ENCODE peak calls at places on chromosomes 12 and 14, in seven cellular contexts. Q is body of pancreas; R is mammary epithelial cell; V is CD8-positive, alpha-beta memory T cell; H is effector memory CD4-positive, alpha-beta T cell; Y is SJSA1; W is astrocyte. F is an unnamed sample. For H3K27me3 and H3K9me3, the result is how much of the 10 kb centered on the place peaks cover.

GRCh38 chr12:65269603-65270002 is 8.9 kb upstream of the MSRB3 start:
- DNase-seq in R (no peak), H (no peak), V (no peak), Y (no peak), Q (no peak), W (no peak), F (no peak)

GRCh38 chr12:98870521-98870920 is 225.4 kb downstream of the APAF1 start:
- DNase-seq in V (no peak), R (no peak), Y (no peak), H (no peak), W (no peak), Q (no peak), F (no peak)

GRCh38 chr14:35991356-35991755 is 165.2 kb downstream of the BRMS1L start:
- DNase-seq in V (no peak), Y (no peak), H (no peak), R (no peak), W (no peak), Q (no peak), F (no peak)

GRCh38 chr12:53131844-53132243 is 28.6 kb downstream of the SOAT2 start:
- DNase-seq in Y (no peak), R (no peak), Q (no peak), W (no peak), V (no peak), H (no peak), F (no peak)

GRCh38 chr14:77707355-77707723 is 484 bp downstream of the ALKBH1 start:
- DNase-seq in R (peak), Q (peak), Y (no peak), W (peak), V (no peak), H (no peak), F (peak)

GRCh38 chr14:31181271-31181670 is 26.3 kb downstream of the HECTD1 start:
- DNase-seq in H (no peak), Y (no peak), V (no peak), R (no peak), Q (no peak), W (no peak), F (no peak)

GRCh38 chr14:93970967-93971634 is 5.3 kb downstream of the ASB2 start:
- DNase-seq in Y (peak), W (no peak), Q (no peak), H (no peak), R (no peak), V (no peak), F (no peak)

GRCh38 chr12:11941601-11942360 is 129.0 kb upstream of the BCL2L14 start:
- DNase-seq in W (peak), Y (peak), H (no peak), V (no peak), R (peak), Q (no peak), F (peak)

GRCh38 chr14:72611506-72611905 is 282.4 kb downstream of the DPF3 start:
- DNase-seq in Q (no peak), W (no peak), Y (peak), H (no peak), V (no peak), R (no peak), F (no peak)

GRCh38 chr12:70664463-70664862 is 27.2 kb upstream of the PTPRB start:
- DNase-seq in R (no peak), H (no peak), W (peak), V (no peak), Q (no peak), Y (no peak), F (no peak)

GRCh38 chr14:22822619-22823551 is 6.8 kb upstream of the MRPL52 start:
- DNase-seq in V (peak), H (peak), Q (peak), Y (peak), W (peak), R (peak), F (peak)

GRCh38 chr14:97688626-97689336 is 891.6 kb downstream of the VRK1 start:
- DNase-seq in V (no peak), R (no peak), W (no peak), H (no peak), Q (no peak), Y (no peak), F (no peak)

GRCh38 chr14:89625208-89625987 is 208.4 kb upstream of the FOXN3 start:
- DNase-seq in W (peak), H (no peak), Q (peak), V (no peak), R (no peak), Y (no peak), F (no peak)

GRCh38 chr12:62922539-62922938 is 12.4 kb downstream of the PPM1H start:
- DNase-seq in V (no peak), H (no peak), W (no peak), Y (no peak), Q (no peak), R (peak), F (no peak)

GRCh38 chr12:84842406-84843013 is 70.1 kb downstream of the SLC6A15 start:
- DNase-seq in W (peak), R (peak), Q (no peak), H (no peak), V (peak), Y (no peak), F (no peak)

GRCh38 chr14:32940711-32941667 is 2.3 kb downstream of the NPAS3 start:
- DNase-seq in W (no peak), V (no peak), R (no peak), Y (no peak), H (no peak), Q (no peak), F (no peak)
- H3K4me3 ChIP-seq in W (peak), V (no peak), R (no peak), Y (no peak), H (no peak), Q (no peak), F (no peak)

GRCh38 chr12:31728289-31728916 is 418 bp downstream of the AMN1 start:
- DNase-seq in Q (peak), Y (no peak), V (no peak), W (no peak), R (no peak), H (peak), F (no peak)
- H3K27me3 ChIP-seq in Q (under half), Y (under half), V (under half), W (under half), R (under half), H (under half), F (under half)

DNA sequence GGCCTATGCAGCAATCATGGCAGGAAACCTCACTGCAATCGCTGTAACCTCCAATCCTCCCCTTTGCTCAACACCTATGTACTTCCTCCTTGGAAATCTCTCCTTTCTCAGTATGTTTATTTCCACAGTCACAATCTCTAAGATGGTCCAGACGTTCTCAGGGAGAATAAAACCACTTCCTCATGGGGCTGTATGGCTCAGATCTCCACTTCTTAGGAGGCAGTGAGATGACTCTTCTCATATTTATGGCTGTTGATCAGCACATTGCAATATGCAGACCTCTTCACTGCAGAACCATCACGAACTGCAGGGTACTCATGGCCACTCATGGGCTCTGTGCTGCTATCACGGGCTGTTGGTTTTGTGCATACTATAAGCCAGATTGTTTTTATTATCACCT is 17.1 kb upstream of the OR4K17 start:
- DNase-seq in V (no peak), W (no peak), R (no peak), Q (no peak), Y (no peak), H (no peak), F (no peak)
- H3K9me3 ChIP-seq in V (under half), W (under half), R (under half), Q (under half), Y (under half), H (under half), F (under half)

GRCh38 chr12:100842156-100842555 is 47.6 kb downstream of the ANO4 start:
- DNase-seq in W (peak), Y (no peak), Q (no peak), H (no peak), R (no peak), V (no peak), F (no peak)
- H3K4me3 ChIP-seq in W (no peak), Y (no peak), Q (no peak), H (no peak), R (no peak), V (no peak), F (no peak)

GRCh38 chr14:101567252-101567651 is 6.0 kb downstream of the DIO3 start:
- DNase-seq in W (no peak), Q (no peak), R (no peak), Y (no peak), H (no peak), V (no peak), F (no peak)
- H3K27me3 ChIP-seq in W (half or more), Q (under half), R (under half), Y (under half), H (under half), V (under half), F (under half)

DNA sequence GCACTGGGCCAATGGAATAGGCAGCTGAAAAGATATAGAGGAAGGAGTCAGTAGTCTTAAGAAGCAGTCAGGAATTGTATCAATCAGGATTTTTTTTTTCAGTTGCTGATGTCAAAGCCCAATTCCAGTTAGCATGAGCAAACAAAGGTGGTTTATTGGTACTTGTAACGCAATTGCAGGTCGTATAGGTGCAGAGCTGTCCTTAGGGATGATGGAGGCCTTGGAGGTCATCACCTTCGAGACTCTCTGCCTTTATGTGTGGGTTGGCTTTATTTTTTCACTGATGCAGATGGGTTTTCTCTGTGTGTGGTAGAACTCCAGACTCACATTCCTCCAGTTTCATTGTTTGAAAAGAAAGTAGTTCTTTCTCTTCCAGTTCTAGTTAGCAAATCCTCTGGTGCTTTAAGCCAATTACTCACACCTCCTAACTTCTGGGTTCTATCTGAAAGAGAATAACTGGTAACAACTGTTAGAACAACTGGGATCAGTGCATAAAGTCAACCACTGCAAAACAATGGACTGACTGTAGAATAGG is 139.2 kb upstream of the LRIG3 start:
- DNase-seq in V (no peak), W (no peak), H (no peak), Y (no peak), R (no peak), Q (no peak), F (no peak)
- H3K9me3 ChIP-seq in V (under half), W (under half), H (under half), Y (under half), R (under half), Q (under half), F (under half)

GRCh38 chr12:130839770-130840355 is 813 bp upstream of the STX2 start:
- DNase-seq in R (no peak), Q (no peak), W (no peak), H (no peak), Y (no peak), V (no peak), F (no peak)
- H3K4me3 ChIP-seq in R (peak), Q (no peak), W (peak), H (peak), Y (peak), V (peak), F (peak)

F was measured in MG63.